ENCODE peak calls at places on chromosomes 2 and 18, in five cellular contexts. N is T-helper 2 cell; H is mammary epithelial cell; U is HTR-8/SVneo; E is stimulated activated CD4-positive, alpha-beta T cell treated with anti-CD3 and anti-CD28 coated beads, Interleukin-4, amount 100 ng/mL, for 24 hours. V is an unnamed sample.

GRCh38 chr2:20106746-20107145 is 55.3 kb upstream of the LAPTM4A start:
- DNase-seq in N (no peak), H (peak; percentile 38), U (no peak), E (peak; percentile 8), V (no peak)

GRCh38 chr2:2769481-2770431 is 438.7 kb upstream of the MYT1L start:
- DNase-seq in N (no peak), H (no peak), U (no peak), E (no peak), V (no peak)

GRCh38 chr2:44649426-44649825 is 287.7 kb downstream of the CAMKMT start:
- DNase-seq in N (no peak), H (no peak), U (no peak), E (no peak), V (no peak)

GRCh38 chr18:49813071-49813320 is 337 bp downstream of the ACAA2 start:
- DNase-seq in N (no peak), H (peak; percentile 29), U (no peak), E (no peak), V (no peak)

GRCh38 chr18:48151421-48152095 is 221.1 kb upstream of the SMAD2 start:
- DNase-seq in N (no peak), H (no peak), U (no peak), E (no peak), V (no peak)

GRCh38 chr18:38709122-38709521 is 1143.5 kb upstream of the CELF4 start:
- DNase-seq in N (no peak), H (peak; percentile 67), U (no peak), E (no peak), V (no peak)

GRCh38 chr2:12661472-12661871 is 55.3 kb upstream of the TRIB2 start:
- DNase-seq in N (no peak), H (peak; percentile 58), U (no peak), E (no peak), V (no peak)

GRCh38 chr2:107735206-107735605 is 91.5 kb upstream of the RGPD4 start:
- DNase-seq in N (no peak), H (no peak), U (no peak), E (no peak), V (no peak)

GRCh38 chr18:26293982-26294381 is 67.7 kb downstream of the TAF4B start:
- DNase-seq in N (no peak), H (no peak), U (no peak), E (no peak), V (no peak)

GRCh38 chr18:55859116-55859515 is 271.1 kb upstream of the TCF4 start:
- DNase-seq in N (no peak), H (no peak), U (no peak), E (no peak), V (no peak)

GRCh38 chr18:79642626-79643025 is 37.0 kb upstream of the CTDP1 start:
- DNase-seq in N (no peak), H (peak; percentile 17), U (no peak), E (no peak), V (no peak)

GRCh38 chr18:22347624-22348511 is 69.8 kb downstream of the CTAGE1 start:
- DNase-seq in N (peak; percentile 38), H (no peak), U (no peak), E (no peak), V (no peak)

GRCh38 chr18:13318644-13319501 is 100.3 kb downstream of the LDLRAD4 start:
- DNase-seq in N (no peak), H (no peak), U (no peak), E (no peak), V (no peak)

GRCh38 chr2:3500326-3500899 is 18.9 kb downstream of the ADI1 start:
- DNase-seq in N (no peak), H (no peak), U (no peak), E (no peak), V (no peak)

GRCh38 chr2:12479042-12479601 is 237.6 kb upstream of the TRIB2 start:
- DNase-seq in N (no peak), H (peak; percentile 14), U (no peak), E (no peak), V (no peak)

GRCh38 chr2:80086831-80087230 is 217.7 kb downstream of the LRRTM1 start:
- DNase-seq in N (no peak), H (no peak), U (no peak), E (no peak), V (no peak)

GRCh38 chr2:153479527-153479926 is 965 bp upstream of the RPRM start:
- DNase-seq in N (no peak), H (no peak), U (no peak), E (no peak), V (no peak)

GRCh38 chr2:134639265-134639664 is 79.5 kb downstream of the TMEM163 start:
- DNase-seq in N (no peak), H (no peak), U (no peak), E (no peak), V (no peak)

GRCh38 chr2:155363349-155363888 is 664.9 kb downstream of the KCNJ3 start:
- DNase-seq in N (no peak), H (no peak), U (no peak), E (no peak), V (no peak)

GRCh38 chr2:10220045-10220444 is 82.7 kb upstream of the HPCAL1 start:
- DNase-seq in N (no peak), H (no peak), U (no peak), E (no peak), V (no peak)

GRCh38 chr2:120525056-120526046 is 179.4 kb downstream of the INHBB start:
- DNase-seq in N (no peak), H (no peak), U (peak; percentile 39), E (no peak), V (peak; percentile 23)

GRCh38 chr2:20421988-20422678 is 24.7 kb upstream of the RHOB start:
- DNase-seq in N (no peak), H (peak; percentile 90), U (peak; percentile 65), E (no peak), V (peak; percentile 81)

GRCh38 chr2:101036562-101036961 is 34.5 kb downstream of the RPL31 start:
- DNase-seq in N (no peak), H (peak; percentile 8), U (peak; percentile 25), E (no peak), V (peak; percentile 31)

GRCh38 chr18:68428026-68428425 is 286.9 kb downstream of the TMX3 start:
- DNase-seq in N (no peak), H (peak; percentile 92), U (peak; percentile 18), E (no peak), V (peak; percentile 48)

V was measured in RCC 7860.